ENCODE peak calls at places on chromosomes 4 and X, in four cellular contexts. G is cardiac muscle cell, V is PC-3, A is ovary. O is an unnamed sample.

GRCh38 chr4:67288964-67289363 is 256.3 kb downstream of the CENPC start:
- DNase-seq in A (no peak), G (peak), V (peak), O (peak)

GRCh38 chr4:155900402-155900801 is 3.1 kb upstream of the TDO2 start:
- DNase-seq in V (peak), A (no peak), G (no peak), O (no peak)

GRCh38 chr4:7197910-7198309 is 5.6 kb downstream of the SORCS2 start:
- DNase-seq in A (peak), G (no peak), V (no peak), O (no peak)

GRCh38 chr4:123018391-123018755 is 96.0 kb upstream of the NUDT6 start:
- DNase-seq in V (no peak), G (no peak), A (no peak), O (no peak)

GRCh38 chr4:7828011-7828720 is 111.5 kb downstream of the AFAP1 start:
- DNase-seq in V (peak), G (no peak), A (peak), O (no peak)

GRCh38 chr4:129085472-129085871 is 7.9 kb downstream of the SCLT1 start:
- DNase-seq in V (no peak), A (no peak), G (no peak), O (no peak)

GRCh38 chrX:116010939-116011338 is 159.6 kb upstream of the AGTR2 start:
- DNase-seq in V (no peak), A (no peak), G (no peak), O (no peak)

GRCh38 chrX:23435108-23435507 is 100.5 kb downstream of the PTCHD1 start:
- DNase-seq in A (no peak), G (no peak), V (peak), O (no peak)

GRCh38 chrX:42825201-42825600 is 47.2 kb upstream of the PPP1R2C start:
- DNase-seq in V (no peak), A (no peak), G (no peak), O (no peak)

GRCh38 chr4:117637347-117637746 is 396.9 kb upstream of the NDST3 start:
- DNase-seq in G (no peak), V (no peak), A (no peak), O (no peak)

GRCh38 chr4:183164963-183165362 is 65.9 kb downstream of the WWC2 start:
- DNase-seq in V (no peak), G (no peak), A (no peak), O (no peak)

GRCh38 chrX:2691543-2692220 is 587 bp downstream of the CD99 start:
- DNase-seq in A (peak), V (peak), G (peak), O (no peak)

GRCh38 chrX:110145854-110146253 is 142.9 kb downstream of the TMEM164 start:
- DNase-seq in G (peak), V (peak), A (no peak), O (no peak)

GRCh38 chr4:2936773-2937145 is 26.4 kb downstream of the NOP14 start:
- DNase-seq in G (no peak), V (peak), A (peak), O (no peak)

GRCh38 chrX:81489987-81490386 is 288.1 kb downstream of the SH3BGRL start:
- DNase-seq in V (peak), A (no peak), G (peak), O (peak)

GRCh38 chr4:74755486-74755885 is 38.8 kb downstream of the BTC start:
- DNase-seq in A (no peak), G (no peak), V (no peak), O (no peak)

GRCh38 chr4:57071340-57071739 is 38.8 kb downstream of the IGFBP7 start:
- DNase-seq in V (no peak), G (no peak), A (no peak), O (no peak)

GRCh38 chrX:94400488-94400887 is 726.5 kb downstream of the FAM133A start:
- DNase-seq in G (no peak), V (peak), A (no peak), O (no peak)

GRCh38 chr4:8528713-8529112 is 51.5 kb upstream of the GPR78 start:
- DNase-seq in A (no peak), V (peak), G (no peak), O (no peak)

GRCh38 chrX:109732319-109732779 is 708 bp downstream of the ACSL4 start:
- DNase-seq in V (peak), A (no peak), G (peak), O (no peak)

GRCh38 chr4:90025248-90025647 is 101.9 kb upstream of the CCSER1 start:
- DNase-seq in G (peak), A (no peak), V (peak), O (no peak)

GRCh38 chrX:123308663-123309062 is 124.6 kb downstream of the GRIA3 start:
- DNase-seq in A (no peak), V (no peak), G (no peak), O (no peak)

GRCh38 chrX:45524296-45524695 is 323.6 kb upstream of the DIPK2B start:
- DNase-seq in V (peak), G (no peak), A (no peak), O (no peak)

GRCh38 chr4:81604683-81605082 is 133.0 kb upstream of the RASGEF1B start:
- DNase-seq in V (no peak), A (no peak), G (no peak), O (no peak)

GRCh38 chr4:3286335-3287175 is 6.3 kb upstream of the RGS12 start:
- DNase-seq in A (peak), G (no peak), V (no peak), O (no peak)

GRCh38 chrX:48831909-48832291 is 3.5 kb downstream of the PCSK1N start:
- DNase-seq in A (no peak), G (no peak), V (no peak), O (no peak)

GRCh38 chr4:85778809-85779124 is 303.8 kb downstream of the ARHGAP24 start:
- DNase-seq in G (no peak), V (peak), A (no peak), O (no peak)

GRCh38 chrX:67781132-67781531 is 237.3 kb downstream of the AR start:
- DNase-seq in V (no peak), G (no peak), A (peak), O (no peak)

GRCh38 chrX:21158678-21159077 is 215.5 kb upstream of the CNKSR2 start:
- DNase-seq in G (no peak), V (no peak), A (no peak), O (no peak)

GRCh38 chr4:151322565-151322964 is 2.8 kb downstream of the SH3D19 start:
- DNase-seq in G (no peak), A (no peak), V (no peak), O (no peak)

GRCh38 chr4:76993787-76994641 is 44.5 kb downstream of the SEPTIN11 start:
- DNase-seq in G (peak), V (no peak), A (no peak), O (no peak)

GRCh38 chrX:151830911-151831310 is 81.8 kb upstream of the MAGEA4 start:
- DNase-seq in V (no peak), G (no peak), A (no peak), O (no peak)

GRCh38 chr4:40840985-40841571 is 91.3 kb downstream of the NSUN7 start:
- DNase-seq in A (peak), V (peak), G (peak), O (no peak)

GRCh38 chr4:112517067-112517588 is 1.1 kb upstream of the NEUROG2 start:
- DNase-seq in A (no peak), G (no peak), V (no peak), O (no peak)

GRCh38 chr4:112515278-112516075 is 503 bp downstream of the NEUROG2 start:
- DNase-seq in G (peak), A (no peak), V (peak), O (peak)

GRCh38 chr4:112517911-112518310 is 1.9 kb upstream of the NEUROG2 start:
- DNase-seq in G (no peak), A (no peak), V (no peak), O (no peak)

GRCh38 chr4:112516076-112516385 is at the start of gene NEUROG2:
- DNase-seq in A (no peak), V (no peak), G (no peak), O (no peak)

DNA sequence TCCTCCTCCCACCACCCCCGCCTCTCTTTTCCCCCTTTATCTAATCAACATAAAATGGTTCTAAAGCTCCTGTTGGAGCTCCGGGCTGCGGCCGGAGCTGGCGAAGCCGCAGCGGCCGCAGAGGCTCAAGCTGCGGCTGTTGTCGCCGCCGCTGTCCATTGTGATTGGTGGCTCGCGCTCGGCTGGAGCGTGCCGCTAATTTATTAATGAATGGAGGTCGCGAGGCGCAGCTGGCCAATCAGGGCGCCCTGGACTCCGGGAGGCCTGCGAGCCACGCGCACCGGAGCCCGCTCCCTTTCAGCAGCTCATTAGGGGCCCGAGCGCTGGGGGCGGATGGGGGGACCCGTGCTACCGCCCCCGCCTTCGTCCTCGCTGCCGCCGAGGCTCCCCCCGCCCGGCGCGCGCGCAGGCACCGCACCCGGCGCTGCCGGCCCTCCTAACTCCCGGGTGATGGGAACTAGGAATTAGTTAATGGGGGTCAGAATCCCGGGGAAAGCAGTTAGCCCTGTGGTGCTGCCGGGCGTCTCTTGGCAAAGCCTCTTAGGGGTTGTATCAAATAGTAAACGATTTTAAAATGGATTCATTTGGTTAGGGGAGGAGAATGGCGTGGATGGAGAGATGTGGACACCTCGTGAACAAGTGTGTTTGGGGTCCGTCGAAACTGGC is 554 bp upstream of the NEUROG2 start:
- DNase-seq in A (no peak), V (no peak), G (peak), O (no peak)
- H3K4me3 ChIP-seq in A (peak), V (peak), G (peak), O (peak)

GRCh38 chrX:119790977-119791436 is 423 bp downstream of the RPL39 start:
- DNase-seq in G (peak), A (no peak), V (peak), O (no peak)
- TF ChIP-seq CTCF in G (peak), A (no peak), V (peak), O (peak)

GRCh38 chr4:176793060-176793605 is 411 bp upstream of the VEGFC start:
- DNase-seq in V (no peak), G (no peak), A (no peak), O (no peak)
- H3K4me3 ChIP-seq in V (peak), G (peak), A (peak), O (no peak)

DNA sequence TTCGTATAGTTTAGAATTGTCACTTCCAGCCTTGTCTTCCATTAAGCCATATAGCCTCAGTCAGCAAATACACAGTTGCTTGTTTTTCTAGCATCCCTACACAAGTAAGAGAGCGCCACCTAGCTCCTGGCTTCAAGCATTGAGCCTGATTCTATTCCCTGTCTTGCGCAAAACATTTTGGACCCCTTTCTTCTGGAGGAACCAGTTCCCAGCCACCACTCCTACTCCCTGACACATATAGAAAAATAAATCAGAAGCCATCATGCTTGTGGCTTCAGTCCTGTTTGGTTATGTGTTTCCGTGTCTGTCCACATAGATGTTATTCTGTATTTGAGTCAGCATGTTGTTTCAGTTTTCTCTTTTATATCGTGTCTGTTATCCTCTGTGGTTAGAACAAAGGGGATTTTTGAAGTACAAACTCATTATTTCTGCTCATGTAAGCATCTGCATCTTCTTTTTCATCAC is 59.9 kb downstream of the GK start:
- DNase-seq in V (peak), A (no peak), G (peak), O (peak)
- TF ChIP-seq CTCF in V (peak), A (no peak), G (peak), O (peak)

GRCh38 chr4:70915874-70916559 is 13.8 kb downstream of the MOB1B start:
- DNase-seq in A (no peak), V (no peak), G (no peak), O (no peak)

GRCh38 chr4:70920592-70920991 is 18.4 kb downstream of the MOB1B start:
- DNase-seq in A (no peak), V (no peak), G (no peak), O (no peak)

GRCh38 chr4:70913947-70914445 is 11.8 kb downstream of the MOB1B start:
- DNase-seq in A (no peak), G (no peak), V (peak), O (no peak)

GRCh38 chr4:70914631-70915030 is 12.5 kb downstream of the MOB1B start:
- DNase-seq in G (no peak), A (peak), V (peak), O (no peak)

GRCh38 chr4:70915048-70915815 is 13.1 kb downstream of the MOB1B start:
- DNase-seq in G (no peak), A (no peak), V (peak), O (no peak)
- H3K4me3 ChIP-seq in G (no peak), A (no peak), V (peak), O (no peak)

O was measured in LNCaP clone FGC.